ENCODE peak calls at places on chromosomes 4 and X, in six cellular contexts. I is sigmoid colon, T is transverse colon, K is vagina, P is GM23338, A is breast epithelium. M is an unnamed sample.

GRCh38 chr4:73707269-73707875 is 33.0 kb upstream of the CXCL8 start:
- DNase-seq in P (no peak), I (no peak), K (no peak), T (no peak), A (no peak), M (no peak)

GRCh38 chr4:163048447-163048846 is 118.2 kb downstream of the NAF1 start:
- DNase-seq in A (no peak), K (no peak), P (peak), T (peak), I (no peak), M (no peak)

GRCh38 chr4:37991623-37992410 is 31.6 kb downstream of the PTTG2 start:
- DNase-seq in A (no peak), P (peak), K (no peak), T (no peak), I (no peak), M (no peak)

GRCh38 chr4:168059251-168059650 is 33.1 kb upstream of the ANXA10 start:
- DNase-seq in A (no peak), P (no peak), I (no peak), K (no peak), T (no peak), M (no peak)

GRCh38 chr4:76058888-76059426 is 15.6 kb upstream of the ART3 start:
- DNase-seq in A (no peak), K (no peak), I (no peak), T (no peak), P (no peak), M (no peak)

GRCh38 chr4:785332-786073 is 40.4 kb downstream of the CPLX1 start:
- DNase-seq in A (no peak), I (peak), T (no peak), K (no peak), P (peak), M (no peak)

GRCh38 chrX:41921492-41922124 is 1.7 kb downstream of the CASK start:
- DNase-seq in I (no peak), A (no peak), K (no peak), T (no peak), P (no peak), M (no peak)

GRCh38 chrX:135505356-135505755 is 15.1 kb upstream of the INTS6L start:
- DNase-seq in I (no peak), P (no peak), T (no peak), A (no peak), K (no peak), M (no peak)

GRCh38 chrX:149151805-149152757 is 353.0 kb downstream of the IDS start:
- DNase-seq in A (no peak), T (no peak), I (no peak), K (no peak), P (no peak), M (no peak)

GRCh38 chrX:110401142-110401541 is 42.5 kb downstream of the RTL9 start:
- DNase-seq in I (no peak), P (no peak), A (no peak), T (no peak), K (no peak), M (no peak)

GRCh38 chrX:136784231-136784630 is 3.5 kb upstream of the ARHGEF6 start:
- DNase-seq in P (no peak), A (no peak), I (no peak), K (no peak), T (no peak), M (no peak)

GRCh38 chrX:63754141-63754859 is 30.7 kb downstream of the ARHGEF9 start:
- DNase-seq in K (no peak), I (no peak), A (no peak), T (no peak), P (no peak), M (peak)

GRCh38 chrX:44400588-44400987 is 57.1 kb upstream of the EFHC2 start:
- DNase-seq in A (no peak), I (no peak), P (no peak), T (no peak), K (no peak), M (no peak)

GRCh38 chr4:3270141-3270611 is 21.2 kb downstream of the MSANTD1 start:
- DNase-seq in A (no peak), T (no peak), P (no peak), I (peak), K (peak), M (no peak)

GRCh38 chrX:105331244-105331643 is 110.8 kb upstream of the TEX13A start:
- DNase-seq in T (no peak), P (no peak), I (no peak), K (no peak), A (no peak), M (no peak)

GRCh38 chr4:950136-951020 is 18.1 kb downstream of the TMEM175 start:
- DNase-seq in I (no peak), K (no peak), A (peak), T (no peak), P (no peak), M (peak)

GRCh38 chrX:120269379-120270035 is 18.9 kb downstream of the ZBTB33 start:
- DNase-seq in I (no peak), P (no peak), A (no peak), T (no peak), K (no peak), M (peak)

GRCh38 chrX:102934624-102935023 is 2.4 kb upstream of the RAB40AL start:
- DNase-seq in I (no peak), P (peak), T (peak), K (no peak), A (no peak), M (no peak)

GRCh38 chr4:102196221-102196620 is 149.1 kb downstream of the SLC39A8 start:
- DNase-seq in I (no peak), T (no peak), A (no peak), K (no peak), P (no peak), M (no peak)

GRCh38 chrX:39577976-39578962 is 519.5 kb downstream of the BCOR start:
- DNase-seq in P (no peak), K (no peak), T (peak), A (no peak), I (no peak), M (no peak)

GRCh38 chr4:30726090-30726668 is 6.0 kb downstream of the PCDH7 start:
- DNase-seq in P (no peak), A (no peak), I (no peak), K (no peak), T (no peak), M (no peak)

GRCh38 chr4:30727409-30727808 is 7.2 kb downstream of the PCDH7 start:
- DNase-seq in A (no peak), T (no peak), K (no peak), P (no peak), I (no peak), M (no peak)

GRCh38 chr4:30724217-30724616 is 4.0 kb downstream of the PCDH7 start:
- DNase-seq in I (no peak), T (no peak), P (no peak), A (no peak), K (no peak), M (no peak)

GRCh38 chr4:30722916-30723270 is 2.7 kb downstream of the PCDH7 start:
- DNase-seq in A (no peak), I (no peak), T (no peak), P (peak), K (no peak), M (peak)

DNA sequence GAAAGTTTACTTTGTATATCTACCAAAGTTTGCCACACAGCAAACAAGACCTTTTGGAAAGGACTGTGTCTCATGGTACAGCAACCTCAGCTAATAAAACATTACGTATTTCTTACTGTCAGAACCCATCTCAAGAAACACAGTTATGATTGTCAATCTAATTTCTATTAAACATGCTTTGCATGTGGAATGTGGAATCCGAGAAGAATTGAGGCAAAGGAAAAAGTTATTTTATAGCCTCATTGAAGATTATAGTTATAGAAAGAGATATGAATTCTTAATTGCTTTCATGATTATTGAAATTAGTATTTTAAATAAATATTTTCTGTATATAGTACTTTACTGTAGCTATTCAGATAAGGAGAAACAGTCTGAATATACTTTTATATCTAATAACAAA is 5.4 kb downstream of the PCDH7 start:
- DNase-seq in A (no peak), K (no peak), P (no peak), I (no peak), T (no peak), M (no peak)
- H3K4me3 ChIP-seq in A (no peak), K (no peak), P (no peak), I (peak), T (no peak), M (no peak)

GRCh38 chrX:121333942-121334341 is 286.5 kb downstream of the GLUD2 start:
- DNase-seq in I (no peak), K (no peak), P (peak), T (no peak), A (no peak), M (no peak)
- TF ChIP-seq CTCF in I (no peak), K (no peak), P (peak), T (peak), A (no peak), M (no peak)

GRCh38 chr4:11178433-11178832 is 250.3 kb downstream of the HS3ST1 start:
- DNase-seq in T (no peak), I (no peak), A (no peak), K (no peak), P (no peak), M (no peak)

GRCh38 chr4:11175374-11175773 is 253.3 kb downstream of the HS3ST1 start:
- DNase-seq in A (no peak), I (no peak), T (no peak), K (no peak), P (no peak), M (no peak)
- TF ChIP-seq POLR2AphosphoS5 in A (no peak), I (no peak), T (no peak), K (no peak), P (no peak), M (no peak)

GRCh38 chrX:130878350-130879341 is 24.4 kb downstream of the ENOX2 start:
- DNase-seq in I (no peak), P (no peak), K (no peak), A (peak), T (peak), M (peak)

GRCh38 chrX:130877892-130878321 is 25.1 kb downstream of the ENOX2 start:
- DNase-seq in T (no peak), I (no peak), K (no peak), A (no peak), P (no peak), M (no peak)

GRCh38 chrX:130869239-130869638 is 33.8 kb downstream of the ENOX2 start:
- DNase-seq in A (no peak), P (no peak), T (no peak), I (no peak), K (no peak), M (no peak)

DNA sequence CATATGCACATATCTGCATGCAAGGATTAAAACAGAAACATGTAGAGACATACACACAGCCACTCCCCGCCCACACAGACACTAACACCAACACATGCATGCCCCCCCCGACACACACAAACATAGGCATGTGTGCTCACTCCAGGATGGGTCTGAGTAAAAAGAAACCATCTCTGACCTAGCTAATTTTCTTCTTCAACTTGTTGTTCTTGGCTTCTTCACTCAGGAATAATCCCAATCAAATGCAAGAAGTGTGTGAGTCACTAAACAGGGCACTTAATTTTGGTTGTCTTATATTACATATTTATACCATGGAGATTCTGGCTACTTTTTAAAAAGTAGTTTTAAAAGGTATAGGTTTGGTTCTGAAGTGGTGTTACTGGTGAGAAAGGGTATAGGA is 28.3 kb downstream of the ENOX2 start:
- DNase-seq in T (no peak), A (no peak), I (no peak), K (no peak), P (no peak), M (no peak)
- H3K4me3 ChIP-seq in T (no peak), A (no peak), I (no peak), K (no peak), P (no peak), M (no peak)